ENCODE peak calls at places on chromosomes 4 and X, in ten cellular contexts. L is Panc1; W is upper lobe of right lung; M is CD4-positive, alpha-beta T cell; S is HCT116; J is CD4-positive, CD25-positive, alpha-beta regulatory T cell; G is right cardiac atrium; K is fibroblast of lung; C is AG04450; I is neuronal stem cell. F is an unnamed sample.

GRCh38 chrX:150856101-150856500 is 42.4 kb downstream of the CD99L2 start:
- DNase-seq in C (no peak), L (no peak), S (no peak), M (no peak), J (no peak), G (no peak), W (no peak), K (peak; percentile 71), I (no peak), F (no peak)

GRCh38 chr4:137253949-137254348 is 278.3 kb downstream of the PCDH18 start:
- DNase-seq in M (no peak), W (no peak), J (no peak), L (no peak), S (no peak), K (peak; percentile 83), G (no peak), C (peak; percentile 30), I (no peak), F (no peak)

GRCh38 chr4:60313616-60314015 is 886.5 kb upstream of the ADGRL3 start:
- DNase-seq in S (no peak), C (no peak), G (no peak), I (no peak), J (no peak), W (no peak), K (peak; percentile 25), M (no peak), L (no peak), F (no peak)

GRCh38 chr4:118270492-118270891 is 82.3 kb downstream of the PRSS12 start:
- DNase-seq in C (no peak), S (peak; percentile 35), J (no peak), L (no peak), I (peak; percentile 24), K (peak; percentile 39), W (no peak), M (no peak), G (no peak), F (no peak)

GRCh38 chr4:39450618-39451017 is 8.1 kb downstream of the RPL9 start:
- DNase-seq in S (no peak), M (no peak), I (no peak), G (no peak), W (no peak), L (no peak), J (no peak), K (no peak), C (no peak), F (no peak)

GRCh38 chr4:84804126-84804525 is 162.4 kb downstream of the WDFY3 start:
- DNase-seq in M (no peak), S (no peak), I (no peak), C (no peak), L (no peak), G (no peak), J (no peak), K (peak; percentile 59), W (no peak), F (no peak)

GRCh38 chr4:181775298-181775697 is 467.9 kb upstream of the TENM3 start:
- DNase-seq in S (no peak), G (no peak), K (no peak), W (no peak), L (no peak), C (no peak), J (no peak), M (no peak), I (no peak), F (no peak)

GRCh38 chrX:19636989-19637388 is 121.7 kb upstream of the MAP3K15 start:
- DNase-seq in W (no peak), C (no peak), K (no peak), I (no peak), S (no peak), G (no peak), J (no peak), M (no peak), L (no peak), F (no peak)

GRCh38 chr4:124035364-124036036 is 638.9 kb downstream of the SPRY1 start:
- DNase-seq in W (no peak), L (no peak), S (no peak), I (no peak), K (no peak), G (no peak), C (no peak), M (no peak), J (no peak), F (no peak)

GRCh38 chr4:38902695-38903094 is 35.1 kb downstream of the FAM114A1 start:
- DNase-seq in C (no peak), J (no peak), S (no peak), M (no peak), W (no peak), I (peak; percentile 9), K (no peak), L (no peak), G (no peak), F (no peak)

GRCh38 chr4:70559216-70559830 is 32.7 kb upstream of the AMBN start:
- DNase-seq in W (no peak), S (peak; percentile 35), G (no peak), K (peak; percentile 31), I (peak; percentile 57), L (peak; percentile 24), J (no peak), M (peak; percentile 16), C (no peak), F (no peak)

GRCh38 chr4:39029752-39030694 is 2.2 kb downstream of the TMEM156 start:
- DNase-seq in K (no peak), M (no peak), I (no peak), S (no peak), C (no peak), W (no peak), G (no peak), L (no peak), J (no peak), F (no peak)

GRCh38 chrX:88982933-88983332 is 235.9 kb downstream of the CPXCR1 start:
- DNase-seq in I (no peak), M (no peak), G (no peak), S (no peak), J (no peak), C (no peak), L (no peak), K (no peak), W (no peak), F (no peak)

GRCh38 chrX:153601511-153602110 is 2.7 kb upstream of the CCNQ start:
- DNase-seq in J (no peak), G (no peak), C (no peak), S (no peak), I (no peak), K (no peak), M (no peak), W (no peak), L (no peak), F (no peak)

DNA sequence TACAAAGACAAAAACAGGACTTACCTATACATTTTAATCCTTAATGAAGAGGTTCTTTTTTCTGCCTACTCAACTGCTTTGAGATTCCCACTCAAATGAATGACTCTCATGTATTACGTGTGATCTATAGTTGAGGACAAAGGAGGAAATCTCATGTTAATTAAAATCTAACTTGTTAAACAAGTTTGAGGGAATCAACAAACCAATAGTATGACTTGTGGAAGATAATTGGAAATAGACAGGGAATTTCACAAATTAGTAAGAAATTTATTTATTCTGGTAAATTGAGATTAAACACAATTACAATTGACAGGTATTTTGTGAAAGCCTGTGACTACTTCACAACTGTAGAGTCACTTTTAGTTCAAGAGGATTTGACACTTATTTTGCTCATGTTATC is at the start of gene TMPRSS11D:
- DNase-seq in C (no peak), I (no peak), W (no peak), G (no peak), M (no peak), L (no peak), K (no peak), S (no peak), J (no peak), F (no peak)
- H3K27ac ChIP-seq in C (no peak within 1 kb of the TSS), I (no peak within 1 kb of the TSS), W (no peak within 1 kb of the TSS), G (no peak within 1 kb of the TSS), M (no peak within 1 kb of the TSS), L (no peak within 1 kb of the TSS), K (peak within 1 kb of the TSS; percentile 88), S (no peak within 1 kb of the TSS), J (no peak within 1 kb of the TSS), F (no peak within 1 kb of the TSS)

DNA sequence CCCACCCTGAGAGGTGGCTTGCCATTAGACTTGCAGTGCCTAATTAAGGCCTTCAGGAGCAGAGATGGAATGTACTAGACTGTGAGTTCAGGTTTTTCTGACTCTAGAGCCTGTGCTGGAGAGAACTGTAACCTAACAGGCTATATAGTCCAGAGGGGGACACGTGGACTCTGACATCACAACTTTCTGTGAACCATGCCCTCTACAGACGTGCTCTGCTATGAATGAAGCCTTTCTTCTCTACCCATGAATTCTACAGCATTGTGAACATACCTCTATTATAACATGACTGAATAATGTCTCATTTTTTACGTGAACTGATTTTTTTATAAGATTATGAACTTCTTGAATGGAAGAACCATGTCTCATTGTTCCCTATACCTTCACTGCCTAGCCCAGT is 68.8 kb downstream of the EVC2 start:
- DNase-seq in M (no peak), G (no peak), W (no peak), I (no peak), J (no peak), C (no peak), K (no peak), S (no peak), L (no peak), F (no peak)
- H3K27ac ChIP-seq in M (no peak overlapping the region), G (no peak overlapping the region), W (no peak overlapping the region), I (no peak overlapping the region), J (no peak overlapping the region), C (no peak overlapping the region), K (no peak overlapping the region), S (no peak overlapping the region), L (no peak overlapping the region), F (no peak overlapping the region)

GRCh38 chr4:36165256-36166005 is 78.9 kb downstream of the ARAP2 start:
- DNase-seq in L (no peak), S (no peak), C (no peak), W (no peak), M (no peak), I (no peak), J (no peak), K (peak; percentile 63), G (no peak), F (no peak)
- H3K27ac ChIP-seq in L (no peak overlapping the region), S (no peak overlapping the region), C (no peak overlapping the region), W (no peak overlapping the region), M (no peak overlapping the region), I (no peak overlapping the region), J (no peak overlapping the region), K (no peak overlapping the region), G (no peak overlapping the region), F (peak overlapping the region; percentile 26)

DNA sequence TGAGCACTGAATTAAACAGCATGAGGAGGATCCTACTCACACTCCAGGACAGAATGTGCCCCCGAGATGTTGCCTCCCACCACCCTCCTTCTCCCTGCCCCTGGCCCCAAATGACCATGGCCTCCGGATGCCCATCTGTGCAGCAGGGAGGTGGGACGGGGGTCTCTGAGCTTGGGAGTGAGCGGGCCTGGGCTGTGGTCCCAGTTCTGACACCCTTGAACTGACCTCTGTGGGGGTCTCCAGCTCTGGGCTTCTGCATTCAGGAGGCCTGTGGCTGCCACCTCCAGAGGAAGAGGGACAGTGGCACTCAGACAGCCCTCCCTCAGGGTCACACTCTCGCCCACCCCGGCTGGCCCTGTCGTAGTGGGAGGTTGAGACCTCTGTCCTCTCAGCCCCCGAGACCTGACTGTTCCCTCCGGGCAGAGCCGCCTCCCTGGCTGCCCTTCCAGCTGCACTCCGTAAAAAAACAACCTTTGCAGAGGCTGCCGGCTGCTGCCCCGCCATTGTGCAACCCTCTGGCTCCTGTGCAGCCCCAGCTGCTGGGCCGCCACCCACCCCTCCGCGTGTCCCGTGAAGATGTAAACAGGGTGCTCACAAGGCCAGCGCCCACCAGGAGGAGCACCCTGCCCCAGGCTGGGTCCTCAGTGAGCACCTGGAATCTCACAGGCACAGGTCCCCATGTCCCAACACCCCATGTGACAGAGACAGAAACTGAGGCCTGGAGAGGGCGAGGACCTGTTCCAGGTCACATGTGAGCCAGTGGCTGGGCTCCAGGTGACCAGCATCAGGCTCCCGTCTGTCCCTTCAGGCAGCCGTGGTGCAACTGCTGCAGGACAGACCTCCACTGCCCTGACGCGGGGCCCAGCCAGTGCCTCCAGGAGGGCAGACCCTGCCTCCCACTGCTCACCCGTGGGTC is 39.6 kb downstream of the HTRA3 start:
- DNase-seq in K (no peak), C (peak; percentile 23), L (no peak), J (no peak), G (peak; percentile 88), S (no peak), M (no peak), W (peak; percentile 67), I (no peak), F (no peak)
- H3K27ac ChIP-seq in K (no peak overlapping the region), C (no peak overlapping the region), L (no peak overlapping the region), J (no peak overlapping the region), G (peak overlapping the region; percentile 2), S (no peak overlapping the region), M (no peak overlapping the region), W (no peak overlapping the region), I (no peak overlapping the region), F (no peak overlapping the region)

F was measured in substantia nigra.